ENCODE peak calls at places on chromosomes 4 and X, in eight cellular contexts. One of them, this sample, is unnamed.

GRCh38 chr4:145511913-145512522 is 30.4 kb downstream of the SMAD1 start:
- DNase-seq in AG10803: peak
- DNase-seq in A673: peak
- DNase-seq in kidney epithelial cell: no peak
- DNase-seq in hepatocyte: no peak
- DNase-seq in lower lobe of right lung: no peak
- DNase-seq in testis: no peak
- DNase-seq in breast epithelium: no peak
- DNase-seq in this sample: no peak

GRCh38 chr4:74794341-74794801 is at the start of gene BTC:
- DNase-seq in AG10803: no peak
- DNase-seq in kidney epithelial cell: no peak
- DNase-seq in breast epithelium: peak
- DNase-seq in testis: peak
- DNase-seq in lower lobe of right lung: peak
- DNase-seq in A673: peak
- DNase-seq in hepatocyte: peak
- DNase-seq in this sample: peak

GRCh38 chrX:146973283-146973682 is 158.7 kb upstream of the CXorf51A start:
- DNase-seq in testis: no peak
- DNase-seq in AG10803: no peak
- DNase-seq in kidney epithelial cell: no peak
- DNase-seq in A673: no peak
- DNase-seq in breast epithelium: no peak
- DNase-seq in lower lobe of right lung: no peak
- DNase-seq in hepatocyte: no peak
- DNase-seq in this sample: no peak

GRCh38 chrX:153370293-153371055 is 30.7 kb downstream of the PNMA6E start:
- DNase-seq in breast epithelium: no peak
- DNase-seq in A673: no peak
- DNase-seq in kidney epithelial cell: no peak
- DNase-seq in hepatocyte: no peak
- DNase-seq in AG10803: no peak
- DNase-seq in lower lobe of right lung: no peak
- DNase-seq in testis: no peak
- DNase-seq in this sample: no peak

GRCh38 chrX:46791927-46792825 is 33.3 kb upstream of the SLC9A7 start:
- DNase-seq in A673: peak
- DNase-seq in lower lobe of right lung: peak
- DNase-seq in AG10803: peak
- DNase-seq in kidney epithelial cell: peak
- DNase-seq in breast epithelium: no peak
- DNase-seq in testis: no peak
- DNase-seq in hepatocyte: peak
- DNase-seq in this sample: no peak

GRCh38 chr4:136810626-136811025 is 721.7 kb downstream of the PCDH18 start:
- DNase-seq in testis: no peak
- DNase-seq in breast epithelium: no peak
- DNase-seq in hepatocyte: no peak
- DNase-seq in AG10803: no peak
- DNase-seq in kidney epithelial cell: no peak
- DNase-seq in A673: no peak
- DNase-seq in lower lobe of right lung: no peak
- DNase-seq in this sample: no peak

GRCh38 chr4:75398501-75398900 is 115.7 kb downstream of the RCHY1 start:
- DNase-seq in breast epithelium: no peak
- DNase-seq in testis: no peak
- DNase-seq in kidney epithelial cell: no peak
- DNase-seq in A673: no peak
- DNase-seq in hepatocyte: no peak
- DNase-seq in lower lobe of right lung: no peak
- DNase-seq in AG10803: no peak
- DNase-seq in this sample: no peak

GRCh38 chr4:53192017-53192416 is 173.8 kb downstream of the SCFD2 start:
- DNase-seq in A673: no peak
- DNase-seq in testis: no peak
- DNase-seq in kidney epithelial cell: no peak
- DNase-seq in lower lobe of right lung: no peak
- DNase-seq in AG10803: no peak
- DNase-seq in hepatocyte: no peak
- DNase-seq in breast epithelium: no peak
- DNase-seq in this sample: no peak

GRCh38 chr4:80266267-80266901 is at the start of gene FGF5:
- DNase-seq in A673: no peak
- DNase-seq in hepatocyte: peak
- DNase-seq in AG10803: peak
- DNase-seq in breast epithelium: no peak
- DNase-seq in lower lobe of right lung: peak
- DNase-seq in kidney epithelial cell: peak
- DNase-seq in testis: peak
- DNase-seq in this sample: peak

GRCh38 chr4:126986828-126987227 is 645.9 kb upstream of the INTU start:
- DNase-seq in A673: no peak
- DNase-seq in lower lobe of right lung: no peak
- DNase-seq in kidney epithelial cell: peak
- DNase-seq in breast epithelium: no peak
- DNase-seq in testis: no peak
- DNase-seq in hepatocyte: no peak
- DNase-seq in AG10803: peak
- DNase-seq in this sample: no peak

GRCh38 chr4:185825737-185826136 is 13.7 kb upstream of the SORBS2 start:
- DNase-seq in kidney epithelial cell: no peak
- DNase-seq in AG10803: no peak
- DNase-seq in breast epithelium: no peak
- DNase-seq in A673: no peak
- DNase-seq in testis: no peak
- DNase-seq in lower lobe of right lung: no peak
- DNase-seq in hepatocyte: no peak
- DNase-seq in this sample: no peak

GRCh38 chr4:187172340-187172761 is 448.7 kb upstream of the FAT1 start:
- DNase-seq in AG10803: peak
- DNase-seq in breast epithelium: no peak
- DNase-seq in testis: no peak
- DNase-seq in A673: no peak
- DNase-seq in kidney epithelial cell: no peak
- DNase-seq in hepatocyte: no peak
- DNase-seq in lower lobe of right lung: no peak
- DNase-seq in this sample: no peak

GRCh38 chr4:47837582-47838294 is at the start of gene CORIN:
- DNase-seq in lower lobe of right lung: peak
- DNase-seq in testis: peak
- DNase-seq in breast epithelium: no peak
- DNase-seq in A673: no peak
- DNase-seq in hepatocyte: peak
- DNase-seq in AG10803: no peak
- DNase-seq in kidney epithelial cell: no peak
- DNase-seq in this sample: no peak

GRCh38 chrX:27548624-27549023 is 41.5 kb upstream of the DCAF8L2 start:
- DNase-seq in lower lobe of right lung: no peak
- DNase-seq in AG10803: no peak
- DNase-seq in breast epithelium: no peak
- DNase-seq in A673: no peak
- DNase-seq in hepatocyte: no peak
- DNase-seq in testis: no peak
- DNase-seq in kidney epithelial cell: no peak
- DNase-seq in this sample: no peak

GRCh38 chr4:54930226-54930625 is 195.2 kb downstream of the KDR start:
- DNase-seq in AG10803: peak
- DNase-seq in testis: no peak
- DNase-seq in breast epithelium: no peak
- DNase-seq in lower lobe of right lung: no peak
- DNase-seq in A673: no peak
- DNase-seq in kidney epithelial cell: peak
- DNase-seq in hepatocyte: no peak
- DNase-seq in this sample: no peak

GRCh38 chr4:7066006-7066405 is 1.9 kb downstream of the GRPEL1 start:
- DNase-seq in AG10803: no peak
- DNase-seq in kidney epithelial cell: no peak
- DNase-seq in hepatocyte: no peak
- DNase-seq in breast epithelium: no peak
- DNase-seq in A673: no peak
- DNase-seq in testis: peak
- DNase-seq in lower lobe of right lung: no peak
- DNase-seq in this sample: no peak

GRCh38 chr4:45033676-45034410 is 307.5 kb upstream of the GNPDA2 start:
- DNase-seq in AG10803: no peak
- DNase-seq in testis: no peak
- DNase-seq in kidney epithelial cell: no peak
- DNase-seq in hepatocyte: no peak
- DNase-seq in A673: no peak
- DNase-seq in breast epithelium: no peak
- DNase-seq in lower lobe of right lung: no peak
- DNase-seq in this sample: no peak

GRCh38 chr4:168741281-168742173 is 244.7 kb downstream of the PALLD start:
- DNase-seq in hepatocyte: no peak
- DNase-seq in testis: no peak
- DNase-seq in kidney epithelial cell: no peak
- DNase-seq in AG10803: no peak
- DNase-seq in breast epithelium: no peak
- DNase-seq in lower lobe of right lung: peak
- DNase-seq in A673: no peak
- DNase-seq in this sample: no peak

GRCh38 chrX:966396-967070 is 245.9 kb downstream of the CRLF2 start:
- DNase-seq in hepatocyte: no peak
- DNase-seq in A673: no peak
- DNase-seq in lower lobe of right lung: no peak
- DNase-seq in kidney epithelial cell: no peak
- DNase-seq in testis: no peak
- DNase-seq in AG10803: no peak
- DNase-seq in breast epithelium: no peak
- DNase-seq in this sample: no peak

GRCh38 chrX:16664059-16664458 is 14.1 kb downstream of the S100G start:
- DNase-seq in A673: peak
- DNase-seq in AG10803: no peak
- DNase-seq in breast epithelium: no peak
- DNase-seq in lower lobe of right lung: no peak
- DNase-seq in kidney epithelial cell: no peak
- DNase-seq in hepatocyte: no peak
- DNase-seq in testis: no peak
- DNase-seq in this sample: no peak

GRCh38 chrX:129523076-129524055 is at the start of gene SMARCA1:
- DNase-seq in breast epithelium: peak
- DNase-seq in testis: peak
- DNase-seq in hepatocyte: peak
- DNase-seq in kidney epithelial cell: no peak
- DNase-seq in lower lobe of right lung: peak
- DNase-seq in A673: peak
- DNase-seq in AG10803: peak
- DNase-seq in this sample: peak

GRCh38 chr4:133148690-133149363 is at the start of gene PCDH10:
- DNase-seq in A673: peak
- DNase-seq in testis: peak
- DNase-seq in lower lobe of right lung: peak
- DNase-seq in breast epithelium: peak
- DNase-seq in kidney epithelial cell: peak
- DNase-seq in hepatocyte: peak
- DNase-seq in AG10803: peak
- DNase-seq in this sample: peak

GRCh38 chr4:161252520-161253141 is 911.2 kb downstream of the FSTL5 start:
- DNase-seq in testis: no peak
- DNase-seq in A673: peak
- DNase-seq in AG10803: peak
- DNase-seq in hepatocyte: peak
- DNase-seq in lower lobe of right lung: no peak
- DNase-seq in breast epithelium: no peak
- DNase-seq in kidney epithelial cell: no peak
- DNase-seq in this sample: no peak

GRCh38 chr4:183887351-183887750 is 17.8 kb upstream of the STOX2 start:
- DNase-seq in breast epithelium: no peak
- DNase-seq in AG10803: no peak
- DNase-seq in testis: no peak
- DNase-seq in lower lobe of right lung: no peak
- DNase-seq in kidney epithelial cell: no peak
- DNase-seq in A673: no peak
- DNase-seq in hepatocyte: no peak
- DNase-seq in this sample: no peak

GRCh38 chr4:183888564-183888963 is 16.5 kb upstream of the STOX2 start:
- DNase-seq in hepatocyte: no peak
- DNase-seq in lower lobe of right lung: no peak
- DNase-seq in A673: no peak
- DNase-seq in kidney epithelial cell: no peak
- DNase-seq in breast epithelium: no peak
- DNase-seq in testis: no peak
- DNase-seq in AG10803: no peak
- DNase-seq in this sample: no peak

GRCh38 chr4:183889190-183889589 is 15.9 kb upstream of the STOX2 start:
- DNase-seq in A673: no peak
- DNase-seq in hepatocyte: no peak
- DNase-seq in AG10803: no peak
- DNase-seq in testis: no peak
- DNase-seq in breast epithelium: no peak
- DNase-seq in kidney epithelial cell: no peak
- DNase-seq in lower lobe of right lung: no peak
- DNase-seq in this sample: no peak
- TF ChIP-seq CTCF in A673: no peak
- TF ChIP-seq CTCF in hepatocyte: no peak
- TF ChIP-seq CTCF in AG10803: no peak
- TF ChIP-seq CTCF in testis: no peak
- TF ChIP-seq CTCF in breast epithelium: no peak
- TF ChIP-seq CTCF in kidney epithelial cell: no peak
- TF ChIP-seq CTCF in lower lobe of right lung: no peak
- TF ChIP-seq CTCF in this sample: no peak

GRCh38 chrX:70960728-70961127 is 29.8 kb upstream of the SLC7A3 start:
- DNase-seq in breast epithelium: no peak
- DNase-seq in lower lobe of right lung: no peak
- DNase-seq in testis: no peak
- DNase-seq in hepatocyte: no peak
- DNase-seq in kidney epithelial cell: no peak
- DNase-seq in AG10803: no peak
- DNase-seq in A673: peak
- DNase-seq in this sample: no peak
- TF ChIP-seq CTCF in breast epithelium: no peak
- TF ChIP-seq CTCF in lower lobe of right lung: no peak
- TF ChIP-seq CTCF in testis: no peak
- TF ChIP-seq CTCF in hepatocyte: peak
- TF ChIP-seq CTCF in kidney epithelial cell: no peak
- TF ChIP-seq CTCF in AG10803: no peak
- TF ChIP-seq CTCF in A673: peak
- TF ChIP-seq CTCF in this sample: no peak

DNA sequence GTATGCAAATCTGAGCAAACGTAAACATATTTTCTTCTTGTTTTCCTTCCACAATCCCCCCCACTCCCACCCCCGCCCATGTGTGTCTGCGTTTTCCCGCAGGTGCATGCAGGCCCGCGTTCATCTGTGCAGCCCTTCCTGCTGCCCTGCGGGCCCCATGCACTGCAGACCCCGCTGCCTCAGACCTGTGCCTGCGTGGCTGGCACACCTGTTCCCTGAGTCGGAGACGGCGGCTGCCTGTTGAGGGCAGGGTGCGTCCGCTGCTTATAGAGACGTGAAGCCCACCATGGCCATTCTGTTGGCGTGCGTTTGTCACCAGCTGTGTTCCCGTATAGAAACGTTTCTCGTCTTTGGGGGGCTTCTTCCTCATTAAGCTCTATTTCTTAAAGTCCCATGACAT is 51.5 kb downstream of the PCGF3 start:
- DNase-seq in breast epithelium: no peak
- DNase-seq in hepatocyte: no peak
- DNase-seq in AG10803: no peak
- DNase-seq in kidney epithelial cell: no peak
- DNase-seq in testis: no peak
- DNase-seq in A673: no peak
- DNase-seq in lower lobe of right lung: peak
- DNase-seq in this sample: no peak
- TF ChIP-seq CTCF in breast epithelium: no peak
- TF ChIP-seq CTCF in hepatocyte: no peak
- TF ChIP-seq CTCF in AG10803: no peak
- TF ChIP-seq CTCF in kidney epithelial cell: no peak
- TF ChIP-seq CTCF in testis: no peak
- TF ChIP-seq CTCF in A673: no peak
- TF ChIP-seq CTCF in lower lobe of right lung: no peak
- TF ChIP-seq CTCF in this sample: no peak

GRCh38 chr4:154722262-154722661 is 21.5 kb upstream of the LRAT start:
- DNase-seq in breast epithelium: no peak
- DNase-seq in A673: no peak
- DNase-seq in AG10803: no peak
- DNase-seq in testis: no peak
- DNase-seq in lower lobe of right lung: no peak
- DNase-seq in hepatocyte: no peak
- DNase-seq in kidney epithelial cell: no peak
- DNase-seq in this sample: no peak
- TF ChIP-seq CTCF in breast epithelium: no peak
- TF ChIP-seq CTCF in A673: no peak
- TF ChIP-seq CTCF in AG10803: no peak
- TF ChIP-seq CTCF in testis: no peak
- TF ChIP-seq CTCF in lower lobe of right lung: no peak
- TF ChIP-seq CTCF in hepatocyte: no peak
- TF ChIP-seq CTCF in kidney epithelial cell: no peak
- TF ChIP-seq CTCF in this sample: no peak

This sample was measured in endothelial cell.